ENCODE peak calls at places on chromosomes 11 and 22, in five cellular contexts. One of them, this sample, is unnamed.
A peak's percentile ranks its signal among the peaks of the same experiment; 100 is the strongest.

GRCh38 chr11:118618991-118619375 is 11.6 kb downstream of the PHLDB1 start:
- DNase-seq in upper lobe of right lung: peak; percentile 49
- DNase-seq in stimulated activated CD4-positive, alpha-beta T cell treated with anti-CD3 and anti-CD28 coated beads, Interleukin-4, amount 100 ng/mL, for 48 hours: no peak
- DNase-seq in NCI-H524: no peak
- DNase-seq in epithelial cell of proximal tubule: no peak
- DNase-seq in this sample: no peak

GRCh38 chr22:22749167-22749758 is 104.8 kb downstream of the GGTLC2 start:
- DNase-seq in upper lobe of right lung: no peak
- DNase-seq in stimulated activated CD4-positive, alpha-beta T cell treated with anti-CD3 and anti-CD28 coated beads, Interleukin-4, amount 100 ng/mL, for 48 hours: no peak
- DNase-seq in NCI-H524: no peak
- DNase-seq in epithelial cell of proximal tubule: no peak
- DNase-seq in this sample: no peak

GRCh38 chr22:43921361-43921760 is 2.2 kb upstream of the PNPLA3 start:
- DNase-seq in upper lobe of right lung: no peak
- DNase-seq in stimulated activated CD4-positive, alpha-beta T cell treated with anti-CD3 and anti-CD28 coated beads, Interleukin-4, amount 100 ng/mL, for 48 hours: no peak
- DNase-seq in NCI-H524: no peak
- DNase-seq in epithelial cell of proximal tubule: no peak
- DNase-seq in this sample: peak; percentile 60

GRCh38 chr11:45369294-45369693 is 83.2 kb upstream of the SYT13 start:
- DNase-seq in upper lobe of right lung: no peak
- DNase-seq in stimulated activated CD4-positive, alpha-beta T cell treated with anti-CD3 and anti-CD28 coated beads, Interleukin-4, amount 100 ng/mL, for 48 hours: no peak
- DNase-seq in NCI-H524: no peak
- DNase-seq in epithelial cell of proximal tubule: no peak
- DNase-seq in this sample: no peak

GRCh38 chr11:131980199-131980598 is 609.8 kb downstream of the NTM start:
- DNase-seq in upper lobe of right lung: no peak
- DNase-seq in stimulated activated CD4-positive, alpha-beta T cell treated with anti-CD3 and anti-CD28 coated beads, Interleukin-4, amount 100 ng/mL, for 48 hours: no peak
- DNase-seq in NCI-H524: no peak
- DNase-seq in epithelial cell of proximal tubule: no peak
- DNase-seq in this sample: no peak

GRCh38 chr22:46674367-46674781 is 54.2 kb downstream of the GRAMD4 start:
- DNase-seq in upper lobe of right lung: no peak
- DNase-seq in stimulated activated CD4-positive, alpha-beta T cell treated with anti-CD3 and anti-CD28 coated beads, Interleukin-4, amount 100 ng/mL, for 48 hours: peak; percentile 94
- DNase-seq in NCI-H524: no peak
- DNase-seq in epithelial cell of proximal tubule: no peak
- DNase-seq in this sample: no peak

GRCh38 chr11:134022748-134023147 is 46.1 kb upstream of the JAM3 start:
- DNase-seq in upper lobe of right lung: no peak
- DNase-seq in stimulated activated CD4-positive, alpha-beta T cell treated with anti-CD3 and anti-CD28 coated beads, Interleukin-4, amount 100 ng/mL, for 48 hours: no peak
- DNase-seq in NCI-H524: no peak
- DNase-seq in epithelial cell of proximal tubule: no peak
- DNase-seq in this sample: no peak

GRCh38 chr22:29480512-29481264 is 670 bp downstream of the NEFH start:
- DNase-seq in upper lobe of right lung: peak; percentile 74
- DNase-seq in stimulated activated CD4-positive, alpha-beta T cell treated with anti-CD3 and anti-CD28 coated beads, Interleukin-4, amount 100 ng/mL, for 48 hours: peak; percentile 26
- DNase-seq in NCI-H524: peak; percentile 31
- DNase-seq in epithelial cell of proximal tubule: no peak
- DNase-seq in this sample: no peak

GRCh38 chr22:46070722-46071450 is 79.4 kb upstream of the PPARA start:
- DNase-seq in upper lobe of right lung: peak; percentile 89
- DNase-seq in stimulated activated CD4-positive, alpha-beta T cell treated with anti-CD3 and anti-CD28 coated beads, Interleukin-4, amount 100 ng/mL, for 48 hours: peak; percentile 30
- DNase-seq in NCI-H524: peak; percentile 83
- DNase-seq in epithelial cell of proximal tubule: no peak
- DNase-seq in this sample: no peak

GRCh38 chr22:39522567-39523300 is 2.4 kb downstream of the ATF4 start:
- DNase-seq in upper lobe of right lung: no peak
- DNase-seq in stimulated activated CD4-positive, alpha-beta T cell treated with anti-CD3 and anti-CD28 coated beads, Interleukin-4, amount 100 ng/mL, for 48 hours: no peak
- DNase-seq in NCI-H524: peak; percentile 86
- DNase-seq in epithelial cell of proximal tubule: no peak
- DNase-seq in this sample: no peak

GRCh38 chr22:28333106-28333505 is 346.5 kb downstream of the TTC28 start:
- DNase-seq in upper lobe of right lung: no peak
- DNase-seq in stimulated activated CD4-positive, alpha-beta T cell treated with anti-CD3 and anti-CD28 coated beads, Interleukin-4, amount 100 ng/mL, for 48 hours: no peak
- DNase-seq in NCI-H524: no peak
- DNase-seq in epithelial cell of proximal tubule: no peak
- DNase-seq in this sample: no peak

GRCh38 chr11:1942541-1943260 is 4.4 kb upstream of the MRPL23 start:
- DNase-seq in upper lobe of right lung: peak; percentile 49
- DNase-seq in stimulated activated CD4-positive, alpha-beta T cell treated with anti-CD3 and anti-CD28 coated beads, Interleukin-4, amount 100 ng/mL, for 48 hours: no peak
- DNase-seq in NCI-H524: no peak
- DNase-seq in epithelial cell of proximal tubule: no peak
- DNase-seq in this sample: no peak

GRCh38 chr11:130894322-130895025 is 21.8 kb downstream of the SNX19 start:
- DNase-seq in upper lobe of right lung: peak; percentile 64
- DNase-seq in stimulated activated CD4-positive, alpha-beta T cell treated with anti-CD3 and anti-CD28 coated beads, Interleukin-4, amount 100 ng/mL, for 48 hours: peak; percentile 53
- DNase-seq in NCI-H524: peak; percentile 56
- DNase-seq in epithelial cell of proximal tubule: no peak
- DNase-seq in this sample: no peak

GRCh38 chr11:132640952-132641351 is 891.3 kb downstream of the OPCML start:
- DNase-seq in upper lobe of right lung: no peak
- DNase-seq in stimulated activated CD4-positive, alpha-beta T cell treated with anti-CD3 and anti-CD28 coated beads, Interleukin-4, amount 100 ng/mL, for 48 hours: no peak
- DNase-seq in NCI-H524: no peak
- DNase-seq in epithelial cell of proximal tubule: no peak
- DNase-seq in this sample: no peak

GRCh38 chr11:2758751-2759150 is 59.0 kb upstream of the KCNQ1OT1 start:
- DNase-seq in upper lobe of right lung: peak; percentile 41
- DNase-seq in stimulated activated CD4-positive, alpha-beta T cell treated with anti-CD3 and anti-CD28 coated beads, Interleukin-4, amount 100 ng/mL, for 48 hours: no peak
- DNase-seq in NCI-H524: no peak
- DNase-seq in epithelial cell of proximal tubule: no peak
- DNase-seq in this sample: no peak

This sample was measured in kidney epithelial cell.